ENCODE peak calls at places on chromosomes 1 and 21, in seven cellular contexts. L is hypothalamus; Z is iris pigment epithelial cell; K is GOT3; M is amniotic stem cell; O is effector memory CD4-positive, alpha-beta T cell; N is endothelial cell. B is an unnamed sample.

GRCh38 chr1:79811173-79811572 is 804.6 kb upstream of the ADGRL4 start:
- DNase-seq in Z (peak), M (no peak), N (no peak), K (no peak), L (no peak), O (no peak), B (no peak)

GRCh38 chr1:31694910-31695300 is 8.9 kb downstream of the COL16A1 start:
- DNase-seq in Z (no peak), N (no peak), O (no peak), K (no peak), L (peak), M (no peak), B (no peak)

GRCh38 chr1:183443466-183443865 is 25.3 kb upstream of the NMNAT2 start:
- DNase-seq in K (no peak), L (no peak), M (no peak), Z (no peak), N (no peak), O (no peak), B (no peak)

GRCh38 chr21:17742940-17743592 is 76.1 kb downstream of the C21orf91 start:
- DNase-seq in L (no peak), M (no peak), K (no peak), Z (no peak), N (no peak), O (no peak), B (no peak)

GRCh38 chr1:200034262-200034557 is 6.7 kb downstream of the NR5A2 start:
- DNase-seq in Z (no peak), M (no peak), N (no peak), L (no peak), O (no peak), K (no peak), B (no peak)

GRCh38 chr21:33069994-33070811 is at the start of gene OLIG1:
- DNase-seq in L (peak), M (no peak), Z (peak), K (no peak), O (no peak), N (peak), B (no peak)

GRCh38 chr1:37458551-37458950 is 15.8 kb upstream of the ZC3H12A start:
- DNase-seq in M (no peak), L (no peak), N (no peak), Z (no peak), K (no peak), O (no peak), B (no peak)

GRCh38 chr1:112461200-112461871 is 47.4 kb upstream of the WNT2B start:
- DNase-seq in O (no peak), M (no peak), K (no peak), Z (peak), L (no peak), N (no peak), B (no peak)

GRCh38 chr21:37558676-37559204 is 192.2 kb downstream of the DYRK1A start:
- DNase-seq in N (no peak), O (no peak), M (no peak), L (no peak), K (no peak), Z (no peak), B (no peak)

GRCh38 chr1:94792876-94793605 is 27.1 kb upstream of the SLC44A3 start:
- DNase-seq in O (no peak), Z (peak), K (no peak), N (no peak), M (peak), L (no peak), B (no peak)

GRCh38 chr1:156458181-156458503 is 42.4 kb downstream of the MEF2D start:
- DNase-seq in M (peak), L (no peak), K (no peak), N (no peak), Z (peak), O (no peak), B (no peak)

GRCh38 chr1:51253691-51254090 is 17.6 kb downstream of the RNF11 start:
- DNase-seq in K (no peak), Z (no peak), M (no peak), N (no peak), L (no peak), O (no peak), B (no peak)